ENCODE peak calls at places on chromosome 10, in five cellular contexts. N is activated naive CD8-positive, alpha-beta T cell treated with anti-CD3 and anti-CD28 coated beads, Interleukin-2, amount 50 U/mL, for 24 hours; S is substantia nigra; Q is NCI-H146; K is NCI-H774. M is an unnamed sample.

GRCh38 chr10:2938869-2939268 is 128.5 kb upstream of the PFKP start:
- DNase-seq in N (no peak), K (no peak), S (no peak), Q (no peak), M (no peak)

GRCh38 chr10:79196470-79197461 is 128.0 kb downstream of the ZMIZ1 start:
- DNase-seq in Q (peak; percentile 80), S (peak; percentile 62), N (peak; percentile 86), K (peak; percentile 56), M (peak; percentile 85)

GRCh38 chr10:68153473-68154210 is 44.4 kb downstream of the MYPN start:
- DNase-seq in N (no peak), Q (peak; percentile 14), K (peak; percentile 41), S (no peak), M (peak; percentile 16)

GRCh38 chr10:92839191-92840085 is 8.9 kb upstream of the EXOC6 start:
- DNase-seq in K (no peak), N (peak; percentile 73), S (no peak), Q (peak; percentile 62), M (no peak)

GRCh38 chr10:78572565-78572964 is 496.2 kb upstream of the ZMIZ1 start:
- DNase-seq in S (no peak), K (no peak), N (no peak), Q (no peak), M (no peak)

GRCh38 chr10:132245056-132245455 is 58.3 kb downstream of the DPYSL4 start:
- DNase-seq in S (no peak), Q (no peak), K (no peak), N (no peak), M (peak; percentile 66)

GRCh38 chr10:36888925-36889573 is 236.3 kb upstream of the ANKRD30A start:
- DNase-seq in K (no peak), S (no peak), N (peak; percentile 58), Q (peak; percentile 35), M (peak; percentile 68)

GRCh38 chr10:12252882-12253546 is 57.0 kb downstream of the CDC123 start:
- DNase-seq in K (no peak), S (no peak), Q (peak; percentile 38), N (no peak), M (no peak)

GRCh38 chr10:7417807-7418206 is 7.0 kb upstream of the SFMBT2 start:
- DNase-seq in N (no peak), S (no peak), K (no peak), Q (no peak), M (no peak)

GRCh38 chr10:75722609-75723008 is 291.2 kb downstream of the LRMDA start:
- DNase-seq in S (no peak), K (no peak), N (no peak), Q (no peak), M (no peak)

GRCh38 chr10:96619803-96620773 is 33.3 kb upstream of the TM9SF3 start:
- DNase-seq in Q (no peak), S (no peak), K (no peak), N (no peak), M (no peak)

GRCh38 chr10:131477457-131478205 is 166.1 kb upstream of the TCERG1L start:
- DNase-seq in Q (no peak), S (no peak), K (no peak), N (no peak), M (peak; percentile 76)

GRCh38 chr10:96415896-96416554 is 57.2 kb upstream of the OPALIN start:
- DNase-seq in N (no peak), S (no peak), Q (no peak), K (no peak), M (no peak)

GRCh38 chr10:121669010-121669366 is 70.7 kb upstream of the FGFR2 start:
- DNase-seq in N (no peak), S (no peak), Q (no peak), K (no peak), M (no peak)

GRCh38 chr10:125448596-125448995 is 234.4 kb downstream of the TEX36 start:
- DNase-seq in N (peak; percentile 4), K (no peak), Q (no peak), S (no peak), M (no peak)

GRCh38 chr10:13632879-13633437 is 46.2 kb downstream of the PRPF18 start:
- DNase-seq in S (no peak), Q (no peak), K (no peak), N (no peak), M (no peak)

GRCh38 chr10:103168436-103168835 is 24.6 kb downstream of the NT5C2 start:
- DNase-seq in K (no peak), N (no peak), Q (no peak), S (no peak), M (no peak)

GRCh38 chr10:110803830-110804338 is 67.8 kb upstream of the PDCD4 start:
- DNase-seq in Q (peak; percentile 44), K (no peak), N (peak; percentile 52), S (peak; percentile 31), M (peak; percentile 68)

GRCh38 chr10:126738001-126738400 is 67.5 kb upstream of the C10orf90 start:
- DNase-seq in K (no peak), N (no peak), S (no peak), Q (no peak), M (no peak)

GRCh38 chr10:86354761-86355540 is 11.6 kb downstream of the GRID1 start:
- DNase-seq in K (no peak), Q (no peak), S (no peak), N (no peak), M (no peak)

M was measured in retina.